ENCODE peak calls at places on chromosomes 5 and 9, in six cellular contexts. F is activated CD8-positive, alpha-beta T cell treated with anti-CD3 and anti-CD28 coated beads for 36 hours; E is HAP-1; A is RWPE1; R is B cell; T is fibroblast of villous mesenchyme. W is an unnamed sample.
A peak's percentile ranks its signal among the peaks of the same experiment; 100 is the strongest.

GRCh38 chr9:34994429-34995287 is 5.1 kb downstream of the DNAJB5 start:
- DNase-seq in F (no peak), A (peak; percentile 82), R (no peak), T (peak; percentile 39), E (peak; percentile 59), W (no peak)

GRCh38 chr5:148972958-148973357 is 89.9 kb downstream of the SH3TC2 start:
- DNase-seq in F (no peak), T (peak; percentile 67), R (no peak), A (peak; percentile 93), E (no peak), W (peak; percentile 84)

GRCh38 chr9:33125871-33126822 is 41.0 kb downstream of the B4GALT1 start:
- DNase-seq in T (peak; percentile 58), A (no peak), R (peak; percentile 88), E (no peak), F (no peak), W (no peak)

GRCh38 chr5:170633235-170634041 is 129.6 kb downstream of the KCNIP1 start:
- DNase-seq in T (peak; percentile 81), F (peak; percentile 6), E (peak; percentile 77), A (peak; percentile 69), R (no peak), W (peak; percentile 36)

GRCh38 chr9:437066-438015 is 222.7 kb downstream of the DOCK8 start:
- DNase-seq in E (no peak), T (peak; percentile 83), R (no peak), F (no peak), A (no peak), W (no peak)

GRCh38 chr5:112417931-112418358 is 1.1 kb downstream of the EPB41L4A start:
- DNase-seq in T (peak; percentile 21), A (peak; percentile 30), R (peak; percentile 41), F (peak; percentile 91), E (no peak), W (no peak)

GRCh38 chr5:62139741-62140140 is 166.3 kb upstream of the KIF2A start:
- DNase-seq in A (no peak), E (no peak), T (no peak), F (no peak), R (no peak), W (no peak)

GRCh38 chr9:131289301-131290038 is at the start of gene PLPP7:
- DNase-seq in E (no peak), T (peak; percentile 58), A (no peak), R (no peak), F (no peak), W (no peak)

GRCh38 chr5:96652769-96653455 is 9.3 kb upstream of the CAST start:
- DNase-seq in A (peak; percentile 58), E (no peak), R (no peak), T (no peak), F (no peak), W (no peak)

GRCh38 chr5:927172-928015 is 34.7 kb downstream of the TRIP13 start:
- DNase-seq in F (no peak), E (no peak), T (no peak), R (no peak), A (no peak), W (no peak)

W was measured in amniotic stem cell.